ENCODE peak calls at places on chromosomes 7 and 10, in six cellular contexts. P is WERI-Rb-1; B is CD8-positive, alpha-beta T cell; C is left ventricle myocardium inferior; R is IMR-90; M is HL-60. N is an unnamed sample. For H3K27me3, the result is how much of the 10 kb centered on the place peaks cover.

GRCh38 chr10:132129431-132129830 is 57.3 kb upstream of the DPYSL4 start:
- DNase-seq in P (no peak), B (no peak), C (peak), R (no peak), M (no peak), N (no peak)

GRCh38 chr7:100793806-100794660 is 33.3 kb downstream of the EPHB4 start:
- DNase-seq in P (no peak), B (no peak), C (no peak), R (peak), M (no peak), N (no peak)

GRCh38 chr7:150514748-150515222 is at the start of gene GIMAP7:
- DNase-seq in P (no peak), B (peak), C (no peak), R (no peak), M (no peak), N (no peak)

GRCh38 chr7:19377611-19378339 is 232.6 kb upstream of the FERD3L start:
- DNase-seq in P (no peak), B (no peak), C (no peak), R (peak), M (no peak), N (no peak)

GRCh38 chr10:78401882-78402367 is 368.3 kb downstream of the RPS24 start:
- DNase-seq in P (no peak), B (no peak), C (peak), R (no peak), M (no peak), N (no peak)

GRCh38 chr7:114976666-114977065 is 54.8 kb downstream of the MDFIC start:
- DNase-seq in P (no peak), B (no peak), C (no peak), R (peak), M (no peak), N (no peak)

GRCh38 chr10:71127019-71127534 is 85.3 kb upstream of the UNC5B start:
- DNase-seq in P (no peak), B (no peak), C (no peak), R (no peak), M (no peak), N (no peak)

GRCh38 chr10:4070171-4070570 is 285.2 kb upstream of the KLF6 start:
- DNase-seq in P (no peak), B (no peak), C (no peak), R (no peak), M (no peak), N (no peak)

GRCh38 chr10:64760371-64760770 is 1239.2 kb downstream of the REEP3 start:
- DNase-seq in P (no peak), B (no peak), C (no peak), R (no peak), M (peak), N (no peak)

GRCh38 chr7:74223711-74224510 is 14.1 kb downstream of the LAT2 start:
- DNase-seq in P (no peak), B (no peak), C (no peak), R (no peak), M (no peak), N (no peak)

GRCh38 chr7:34131371-34131770 is 226.0 kb downstream of the BMPER start:
- DNase-seq in P (no peak), B (no peak), C (no peak), R (no peak), M (no peak), N (no peak)

GRCh38 chr7:104007614-104008013 is 18.2 kb upstream of the RELN start:
- DNase-seq in P (no peak), B (no peak), C (no peak), R (no peak), M (no peak), N (no peak)

GRCh38 chr7:70674268-70675025 is 457.5 kb upstream of the GALNT17 start:
- DNase-seq in P (no peak), B (no peak), C (no peak), R (no peak), M (no peak), N (no peak)

GRCh38 chr10:73950569-73950968 is 39.6 kb downstream of the PLAU start:
- DNase-seq in P (no peak), B (no peak), C (no peak), R (no peak), M (no peak), N (no peak)

GRCh38 chr7:144653449-144653848 is 182.4 kb downstream of the TPK1 start:
- DNase-seq in P (no peak), B (no peak), C (no peak), R (no peak), M (no peak), N (no peak)

GRCh38 chr7:148303295-148304013 is 287.1 kb upstream of the C7orf33 start:
- DNase-seq in P (no peak), B (no peak), C (peak), R (no peak), M (no peak), N (no peak)

GRCh38 chr7:95917622-95918021 is 145.3 kb downstream of the DYNC1I1 start:
- DNase-seq in P (no peak), B (no peak), C (no peak), R (no peak), M (no peak), N (no peak)

GRCh38 chr7:80047856-80048459 is 86.7 kb upstream of the GNAI1 start:
- DNase-seq in P (no peak), B (no peak), C (no peak), R (peak), M (no peak), N (no peak)

GRCh38 chr10:92847185-92847864 is 995 bp upstream of the EXOC6 start:
- DNase-seq in P (no peak), B (no peak), C (no peak), R (peak), M (peak), N (no peak)

GRCh38 chr10:115432188-115432819 is 339.1 kb downstream of the ATRNL1 start:
- DNase-seq in P (no peak), B (no peak), C (no peak), R (peak), M (no peak), N (no peak)
- TF ChIP-seq CTCF in P (peak), B (no peak), C (peak), R (peak), M (peak), N (peak)

DNA sequence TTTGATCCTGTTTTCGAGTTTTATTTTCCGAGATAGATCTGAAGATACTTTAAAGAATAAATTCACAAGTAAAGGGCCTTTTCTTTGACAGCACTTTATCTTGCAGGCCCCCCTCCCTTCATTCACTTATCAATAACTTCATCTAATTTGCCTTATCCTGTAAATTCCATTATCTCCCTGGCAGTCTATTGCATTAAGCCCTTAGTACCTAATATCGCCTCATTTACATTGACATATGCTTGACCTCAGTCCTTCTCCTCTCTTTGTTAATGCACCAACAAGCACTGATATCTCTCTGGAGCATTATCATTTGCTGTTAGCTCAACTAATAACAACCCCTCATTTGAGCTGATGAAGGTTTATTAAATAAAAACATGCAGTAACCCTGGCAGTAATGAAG is 46.7 kb downstream of the EXOC4 start:
- DNase-seq in P (no peak), B (no peak), C (no peak), R (no peak), M (no peak), N (no peak)
- H3K4me3 ChIP-seq in P (no peak), B (no peak), C (no peak), R (no peak), M (no peak), N (no peak)

GRCh38 chr10:62395892-62396291 is 21.7 kb downstream of the ZNF365 start:
- DNase-seq in P (no peak), B (no peak), C (no peak), R (no peak), M (no peak), N (no peak)
- H3K27me3 ChIP-seq in P (under half), B (under half), C (under half), R (under half), M (under half), N (under half)

GRCh38 chr10:14782691-14783363 is 8.1 kb upstream of the FAM107B start:
- DNase-seq in P (no peak), B (no peak), C (no peak), R (no peak), M (no peak), N (no peak)
- TF ChIP-seq CTCF in P (no peak), B (no peak), C (no peak), R (no peak), M (no peak), N (no peak)

GRCh38 chr7:36286241-36286640 is 103.4 kb upstream of the ANLN start:
- DNase-seq in P (no peak), B (peak), C (no peak), R (no peak), M (no peak), N (no peak)

GRCh38 chr7:36284470-36284869 is 105.2 kb upstream of the ANLN start:
- DNase-seq in P (no peak), B (no peak), C (no peak), R (no peak), M (no peak), N (no peak)

GRCh38 chr7:36283711-36284130 is 105.9 kb upstream of the ANLN start:
- DNase-seq in P (no peak), B (no peak), C (peak), R (no peak), M (peak), N (no peak)

GRCh38 chr7:36286688-36287087 is 103.0 kb upstream of the ANLN start:
- DNase-seq in P (no peak), B (no peak), C (no peak), R (no peak), M (no peak), N (no peak)

DNA sequence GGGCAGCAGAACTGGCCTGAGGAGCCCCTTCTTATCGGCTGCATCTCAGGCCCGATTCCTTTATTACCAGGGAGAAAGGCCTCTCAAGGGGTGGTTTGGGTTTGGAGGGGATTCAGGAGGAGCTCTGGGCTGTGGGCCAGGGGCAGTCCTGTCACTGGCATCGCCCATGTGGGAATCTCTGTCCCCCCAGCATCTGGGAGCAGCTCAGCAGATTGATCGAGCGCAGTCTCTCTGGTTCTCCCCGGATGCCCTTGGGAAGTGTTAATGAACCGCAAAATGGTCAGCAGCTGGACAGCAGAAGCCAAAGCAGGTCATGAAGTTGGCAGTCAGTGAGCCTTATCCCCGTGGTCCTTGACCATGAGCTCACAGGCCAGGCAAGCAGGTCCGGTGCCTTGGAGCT is 104.4 kb upstream of the ANLN start:
- DNase-seq in P (peak), B (no peak), C (no peak), R (no peak), M (no peak), N (no peak)
- H3K4me3 ChIP-seq in P (no peak), B (no peak), C (no peak), R (no peak), M (no peak), N (no peak)

N was measured in BJ.